ENCODE peak calls at places on chromosomes 2 and 18, in ten cellular contexts. A is IMR-90, E is endothelial cell of umbilical vein, O is cardiac muscle cell, S is heart right ventricle, Z is heart left ventricle, K is neuronal stem cell, L is neural progenitor cell, D is Caco-2, P is upper lobe of right lung. F is an unnamed sample.

GRCh38 chr18:59353079-59353680 is 5.9 kb downstream of the LMAN1 start:
- DNase-seq in O (peak; percentile 36), P (no peak), A (no peak), L (no peak), Z (no peak), E (no peak), S (no peak), D (no peak), K (no peak), F (no peak)

GRCh38 chr2:216802516-216803265 is 57.2 kb downstream of the TNP1 start:
- DNase-seq in Z (no peak), E (no peak), S (no peak), D (no peak), A (no peak), K (no peak), P (no peak), O (no peak), L (no peak), F (no peak)

GRCh38 chr18:37710731-37711130 is 145.1 kb upstream of the CELF4 start:
- DNase-seq in A (no peak), L (no peak), P (no peak), O (no peak), S (no peak), D (no peak), E (no peak), Z (no peak), K (no peak), F (no peak)

GRCh38 chr2:37966326-37966725 is 41.2 kb downstream of the RMDN2 start:
- DNase-seq in S (no peak), D (no peak), A (no peak), L (no peak), Z (no peak), E (no peak), P (no peak), O (no peak), K (no peak), F (no peak)

GRCh38 chr2:219998099-219998498 is 370.7 kb downstream of the SLC4A3 start:
- DNase-seq in Z (no peak), E (no peak), K (no peak), L (no peak), D (no peak), P (no peak), O (peak; percentile 21), S (no peak), A (no peak), F (no peak)

GRCh38 chr2:234595829-234596228 is 98.9 kb upstream of the ARL4C start:
- DNase-seq in E (no peak), K (no peak), S (no peak), P (no peak), D (no peak), O (no peak), L (no peak), Z (no peak), A (peak; percentile 97), F (no peak)

GRCh38 chr2:19362094-19362649 is 3.7 kb upstream of the OSR1 start:
- DNase-seq in A (peak; percentile 50), S (no peak), Z (no peak), L (no peak), K (no peak), D (no peak), O (no peak), E (no peak), P (no peak), F (no peak)

GRCh38 chr2:40512246-40512645 is 60.4 kb upstream of the SLC8A1 start:
- DNase-seq in E (no peak), O (peak; percentile 71), L (no peak), P (no peak), K (no peak), D (no peak), Z (peak; percentile 62), S (no peak), A (no peak), F (peak; percentile 59)

GRCh38 chr2:44045061-44045460 is 49.3 kb upstream of the LRPPRC start:
- DNase-seq in Z (no peak), O (no peak), K (no peak), D (no peak), P (no peak), L (no peak), A (no peak), E (no peak), S (no peak), F (no peak)

GRCh38 chr2:171407030-171407707 is 26.6 kb downstream of the METTL8 start:
- DNase-seq in Z (no peak), A (no peak), E (no peak), O (no peak), D (no peak), L (no peak), K (no peak), P (no peak), S (no peak), F (no peak)

GRCh38 chr2:150088538-150088937 is 398.9 kb downstream of the RND3 start:
- DNase-seq in P (no peak), A (peak; percentile 15), O (peak; percentile 53), L (no peak), K (no peak), Z (no peak), E (peak; percentile 58), S (no peak), D (peak; percentile 89), F (no peak)

GRCh38 chr2:112818094-112818902 is 18.3 kb downstream of the IL1B start:
- DNase-seq in L (no peak), E (peak; percentile 46), O (peak; percentile 41), P (no peak), Z (no peak), K (no peak), S (no peak), D (no peak), A (no peak), F (no peak)
- H3K4me1 ChIP-seq in L (no peaks in the 10 kb centered on the region), E (peaks cover 9% of the 10 kb centered on the region), O (no peaks in the 10 kb centered on the region), P (no peaks in the 10 kb centered on the region), Z (peaks cover 3% of the 10 kb centered on the region), K (peaks cover 3% of the 10 kb centered on the region), S (peaks cover 9% of the 10 kb centered on the region), D (peaks cover 16% of the 10 kb centered on the region), A (peaks cover 12% of the 10 kb centered on the region), F (no peaks in the 10 kb centered on the region)

DNA sequence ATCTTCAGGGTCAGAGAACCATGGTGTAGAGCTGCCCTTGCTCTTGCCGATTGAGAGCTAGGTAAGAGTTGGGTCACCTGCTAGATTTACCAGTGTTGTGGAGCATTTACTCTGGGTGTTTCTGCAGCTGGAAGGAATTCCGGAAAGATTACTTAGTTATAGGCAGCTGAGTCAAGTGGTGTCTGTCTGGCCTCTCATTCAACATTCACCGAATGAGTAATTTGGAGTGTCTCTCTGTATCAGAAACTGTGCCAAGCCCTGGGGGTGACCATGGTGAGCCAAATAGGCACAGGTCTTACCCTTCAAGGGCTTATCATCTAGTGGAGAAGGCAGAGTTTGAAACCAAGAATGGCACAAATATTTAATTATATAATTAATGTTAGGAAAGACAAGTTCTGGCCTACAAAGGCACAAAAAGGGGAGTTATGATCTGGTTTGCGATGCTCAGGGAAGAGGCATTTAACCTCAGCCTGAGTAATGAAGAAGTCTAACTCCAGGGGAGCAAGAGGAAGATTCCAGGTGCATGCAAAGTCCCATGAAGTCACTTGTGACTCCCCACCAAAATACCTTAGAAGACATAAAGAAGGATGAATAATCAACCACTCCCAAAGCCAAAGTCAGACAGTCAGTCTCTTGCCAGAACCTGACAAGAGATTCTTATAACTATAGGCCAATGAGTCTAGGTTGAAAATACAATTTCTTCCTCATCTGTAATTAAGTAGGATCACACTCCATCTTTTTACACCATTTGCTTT is 12.5 kb downstream of the SETBP1 start:
- DNase-seq in K (no peak), P (no peak), E (no peak), O (no peak), D (no peak), S (no peak), A (no peak), L (no peak), Z (no peak), F (no peak)
- H3K4me1 ChIP-seq in K (peaks cover 13% of the 10 kb centered on the region), P (peaks cover 13% of the 10 kb centered on the region), E (no peaks in the 10 kb centered on the region), O (peaks cover 16% of the 10 kb centered on the region), D (peaks cover 7% of the 10 kb centered on the region), S (peaks cover 11% of the 10 kb centered on the region), A (no peaks in the 10 kb centered on the region), L (peaks cover 22% of the 10 kb centered on the region), Z (peaks cover 19% of the 10 kb centered on the region), F (peaks cover 14% of the 10 kb centered on the region)

DNA sequence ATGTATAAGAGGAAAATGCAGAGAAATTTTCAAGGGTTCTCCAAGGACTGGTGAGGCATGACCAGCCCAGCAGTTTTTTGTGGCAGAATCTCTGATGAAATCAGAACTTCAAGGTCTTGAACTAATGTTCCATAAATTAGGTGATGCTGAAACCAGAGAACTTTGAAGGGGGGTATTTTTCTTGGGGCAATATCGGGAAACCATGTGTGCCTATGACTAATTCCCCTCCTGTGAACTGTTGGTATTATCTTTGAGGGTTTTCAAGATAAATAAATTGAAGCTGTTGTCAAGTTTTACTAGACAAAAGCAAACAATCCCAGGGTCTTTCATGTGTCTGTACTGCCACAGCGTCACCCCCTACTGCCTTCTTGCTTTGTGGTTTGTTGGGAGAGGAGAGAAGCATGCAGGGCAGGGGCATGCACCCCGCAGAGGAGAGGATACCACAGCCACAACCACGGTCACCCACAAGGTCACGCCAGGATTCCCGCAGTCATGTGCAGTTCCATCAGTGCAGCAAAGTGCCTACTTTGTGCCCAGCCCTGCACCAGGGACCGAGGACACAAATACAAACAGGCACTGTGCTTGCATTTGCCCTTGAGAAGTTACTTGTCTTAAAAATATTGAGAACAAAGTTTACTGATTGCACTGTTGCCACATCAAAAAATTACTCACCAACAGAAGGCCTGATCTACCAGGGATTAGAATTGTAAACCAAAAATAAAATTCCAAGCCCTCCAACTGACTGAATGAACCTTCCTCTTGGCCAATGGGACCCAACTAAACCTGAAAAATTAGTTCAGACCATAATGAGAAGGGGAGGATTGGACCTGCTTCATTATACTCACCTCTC is 413.3 kb upstream of the TRIB2 start:
- DNase-seq in D (no peak), P (no peak), A (peak; percentile 83), E (no peak), Z (no peak), O (peak; percentile 92), K (no peak), S (no peak), L (no peak), F (no peak)
- H3K4me1 ChIP-seq in D (no peaks in the 10 kb centered on the region), P (peaks cover 6% of the 10 kb centered on the region), A (peaks cover 15% of the 10 kb centered on the region), E (no peaks in the 10 kb centered on the region), Z (peaks cover 7% of the 10 kb centered on the region), O (no peaks in the 10 kb centered on the region), K (peaks cover 13% of the 10 kb centered on the region), S (peaks cover 15% of the 10 kb centered on the region), L (peaks cover 11% of the 10 kb centered on the region), F (no peaks in the 10 kb centered on the region)

GRCh38 chr18:79944126-79944731 is 7.2 kb downstream of the SLC66A2 start:
- DNase-seq in P (no peak), D (no peak), E (no peak), L (no peak), O (peak; percentile 65), K (no peak), S (no peak), Z (no peak), A (no peak), F (no peak)

GRCh38 chr18:79942786-79943607 is 8.5 kb downstream of the SLC66A2 start:
- DNase-seq in L (no peak), A (no peak), K (no peak), O (no peak), Z (no peak), E (no peak), S (no peak), P (peak; percentile 57), D (no peak), F (no peak)

GRCh38 chr18:79944746-79945117 is 6.7 kb downstream of the SLC66A2 start:
- DNase-seq in D (no peak), L (no peak), P (peak; percentile 46), E (no peak), K (no peak), A (no peak), Z (no peak), S (no peak), O (no peak), F (no peak)

GRCh38 chr18:79942211-79942610 is 9.2 kb downstream of the SLC66A2 start:
- DNase-seq in D (no peak), Z (no peak), P (no peak), L (no peak), O (no peak), K (no peak), S (no peak), A (no peak), E (no peak), F (no peak)

GRCh38 chr18:79943608-79944125 is 7.8 kb downstream of the SLC66A2 start:
- DNase-seq in A (no peak), O (no peak), K (no peak), E (no peak), P (peak; percentile 60), D (no peak), L (no peak), S (no peak), Z (no peak), F (no peak)
- H3K4me1 ChIP-seq in A (peaks cover 7% of the 10 kb centered on the region), O (peaks cover 11% of the 10 kb centered on the region), K (no peaks in the 10 kb centered on the region), E (no peaks in the 10 kb centered on the region), P (peaks cover 21% of the 10 kb centered on the region), D (peaks cover 5% of the 10 kb centered on the region), L (no peaks in the 10 kb centered on the region), S (peaks cover 47% of the 10 kb centered on the region), Z (peaks cover 41% of the 10 kb centered on the region), F (peaks cover 62% of the 10 kb centered on the region)